ENCODE peak calls at places on chromosome 1, in five cellular contexts. One of them, this sample, is unnamed.

GRCh38 chr1:74343191-74343590 is 108.0 kb downstream of the TNNI3K start:
- DNase-seq in cardiac muscle cell: no peak
- DNase-seq in AG09309: no peak
- DNase-seq in heart right ventricle: peak; percentile 17
- DNase-seq in HCT116: no peak
- DNase-seq in this sample: no peak

GRCh38 chr1:94528826-94529225 is 12.7 kb downstream of the F3 start:
- DNase-seq in cardiac muscle cell: no peak
- DNase-seq in AG09309: no peak
- DNase-seq in heart right ventricle: no peak
- DNase-seq in HCT116: no peak
- DNase-seq in this sample: no peak

GRCh38 chr1:46203738-46204405 is 738 bp downstream of the LURAP1 start:
- DNase-seq in cardiac muscle cell: peak; percentile 33
- DNase-seq in AG09309: no peak
- DNase-seq in heart right ventricle: no peak
- DNase-seq in HCT116: no peak
- DNase-seq in this sample: no peak

GRCh38 chr1:154497026-154497806 is 4.8 kb upstream of the TDRD10 start:
- DNase-seq in cardiac muscle cell: peak; percentile 56
- DNase-seq in AG09309: no peak
- DNase-seq in heart right ventricle: peak; percentile 48
- DNase-seq in HCT116: no peak
- DNase-seq in this sample: no peak

GRCh38 chr1:234715252-234715945 is 105.4 kb upstream of the IRF2BP2 start:
- DNase-seq in cardiac muscle cell: no peak
- DNase-seq in AG09309: no peak
- DNase-seq in heart right ventricle: no peak
- DNase-seq in HCT116: no peak
- DNase-seq in this sample: no peak

GRCh38 chr1:223708001-223708359 is 4.4 kb upstream of the CAPN2 start:
- DNase-seq in cardiac muscle cell: no peak
- DNase-seq in AG09309: no peak
- DNase-seq in heart right ventricle: no peak
- DNase-seq in HCT116: peak; percentile 69
- DNase-seq in this sample: peak; percentile 67

GRCh38 chr1:155277896-155278688 is 829 bp downstream of the HCN3 start:
- DNase-seq in cardiac muscle cell: peak; percentile 87
- DNase-seq in AG09309: no peak
- DNase-seq in heart right ventricle: peak; percentile 48
- DNase-seq in HCT116: no peak
- DNase-seq in this sample: peak; percentile 78

GRCh38 chr1:46302091-46303037 is 1.1 kb downstream of the LRRC41 start:
- DNase-seq in cardiac muscle cell: peak; percentile 73
- DNase-seq in AG09309: no peak
- DNase-seq in heart right ventricle: peak; percentile 42
- DNase-seq in HCT116: no peak
- DNase-seq in this sample: peak; percentile 69

GRCh38 chr1:116168277-116169032 is 57.3 kb downstream of the MAB21L3 start:
- DNase-seq in cardiac muscle cell: peak; percentile 81
- DNase-seq in AG09309: no peak
- DNase-seq in heart right ventricle: peak; percentile 84
- DNase-seq in HCT116: no peak
- DNase-seq in this sample: peak; percentile 77

GRCh38 chr1:165364432-165365133 is 8.1 kb upstream of the LMX1A start:
- DNase-seq in cardiac muscle cell: no peak
- DNase-seq in AG09309: no peak
- DNase-seq in heart right ventricle: no peak
- DNase-seq in HCT116: peak; percentile 45
- DNase-seq in this sample: peak; percentile 27

GRCh38 chr1:66282343-66282852 is 251.6 kb upstream of the SGIP1 start:
- DNase-seq in cardiac muscle cell: no peak
- DNase-seq in AG09309: peak; percentile 79
- DNase-seq in heart right ventricle: no peak
- DNase-seq in HCT116: peak; percentile 68
- DNase-seq in this sample: peak; percentile 43

GRCh38 chr1:23868848-23869450 is 859 bp upstream of the FUCA1 start:
- DNase-seq in cardiac muscle cell: no peak
- DNase-seq in AG09309: no peak
- DNase-seq in heart right ventricle: no peak
- DNase-seq in HCT116: no peak
- DNase-seq in this sample: no peak

GRCh38 chr1:12229835-12230548 is at the start of gene VPS13D:
- DNase-seq in cardiac muscle cell: peak; percentile 94
- DNase-seq in AG09309: no peak
- DNase-seq in heart right ventricle: peak; percentile 89
- DNase-seq in HCT116: peak; percentile 53
- DNase-seq in this sample: peak; percentile 82

GRCh38 chr1:1199141-1199960 is 7.0 kb downstream of the TNFRSF18 start:
- DNase-seq in cardiac muscle cell: no peak
- DNase-seq in AG09309: no peak
- DNase-seq in heart right ventricle: peak; percentile 7
- DNase-seq in HCT116: no peak
- DNase-seq in this sample: no peak

GRCh38 chr1:150513275-150513885 is 2.2 kb upstream of the FALEC start:
- DNase-seq in cardiac muscle cell: no peak
- DNase-seq in AG09309: no peak
- DNase-seq in heart right ventricle: no peak
- DNase-seq in HCT116: no peak
- DNase-seq in this sample: no peak

GRCh38 chr1:192350351-192350750 is 33.6 kb downstream of the RGS21 start:
- DNase-seq in cardiac muscle cell: peak; percentile 8
- DNase-seq in AG09309: no peak
- DNase-seq in heart right ventricle: no peak
- DNase-seq in HCT116: no peak
- DNase-seq in this sample: no peak

GRCh38 chr1:12434174-12434573 is 183.8 kb downstream of the DHRS3 start:
- DNase-seq in cardiac muscle cell: no peak
- DNase-seq in AG09309: peak; percentile 60
- DNase-seq in heart right ventricle: no peak
- DNase-seq in HCT116: peak; percentile 51
- DNase-seq in this sample: no peak

GRCh38 chr1:53687426-53687825 is 51.5 kb downstream of the GLIS1 start:
- DNase-seq in cardiac muscle cell: no peak
- DNase-seq in AG09309: no peak
- DNase-seq in heart right ventricle: no peak
- DNase-seq in HCT116: no peak
- DNase-seq in this sample: no peak

GRCh38 chr1:53689736-53690401 is 49.1 kb downstream of the GLIS1 start:
- DNase-seq in cardiac muscle cell: no peak
- DNase-seq in AG09309: no peak
- DNase-seq in heart right ventricle: no peak
- DNase-seq in HCT116: no peak
- DNase-seq in this sample: no peak

GRCh38 chr1:53689223-53689622 is 49.7 kb downstream of the GLIS1 start:
- DNase-seq in cardiac muscle cell: no peak
- DNase-seq in AG09309: no peak
- DNase-seq in heart right ventricle: no peak
- DNase-seq in HCT116: no peak
- DNase-seq in this sample: no peak

GRCh38 chr1:53687886-53688285 is 51.1 kb downstream of the GLIS1 start:
- DNase-seq in cardiac muscle cell: no peak
- DNase-seq in AG09309: no peak
- DNase-seq in heart right ventricle: no peak
- DNase-seq in HCT116: no peak
- DNase-seq in this sample: no peak

DNA sequence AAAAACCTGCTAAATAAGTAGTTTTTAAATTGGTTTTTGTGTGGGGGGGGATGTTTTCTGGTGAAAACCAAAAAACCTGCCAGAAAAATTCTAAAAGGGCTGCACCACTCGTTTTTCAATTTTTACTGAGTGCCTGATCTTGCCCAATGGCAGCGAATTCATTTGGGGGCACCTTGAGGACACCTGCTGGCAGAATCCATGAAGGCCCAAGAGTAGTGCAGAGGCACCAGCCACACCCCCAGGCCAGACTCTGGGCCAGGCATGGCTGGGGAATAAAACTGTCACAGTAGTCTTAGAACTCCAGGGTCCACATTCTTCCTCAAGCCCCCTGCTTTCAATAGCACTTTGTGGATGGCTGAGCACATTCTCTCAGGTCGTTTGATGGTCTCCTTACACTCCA is 50.3 kb downstream of the GLIS1 start:
- DNase-seq in cardiac muscle cell: no peak
- DNase-seq in AG09309: no peak
- DNase-seq in heart right ventricle: no peak
- DNase-seq in HCT116: no peak
- DNase-seq in this sample: peak; percentile 34
- TF ChIP-seq CTCF in cardiac muscle cell: no peak
- TF ChIP-seq CTCF in AG09309: no peak
- TF ChIP-seq CTCF in heart right ventricle: no peak
- TF ChIP-seq CTCF in HCT116: peak; percentile 47
- TF ChIP-seq CTCF in this sample: peak; percentile 18

GRCh38 chr1:10032287-10032589 is 520 bp upstream of the UBE4B start:
- DNase-seq in cardiac muscle cell: no peak
- DNase-seq in AG09309: no peak
- DNase-seq in heart right ventricle: no peak
- DNase-seq in HCT116: no peak
- DNase-seq in this sample: no peak
- TF ChIP-seq CTCF in cardiac muscle cell: no peak
- TF ChIP-seq CTCF in AG09309: no peak
- TF ChIP-seq CTCF in heart right ventricle: no peak
- TF ChIP-seq CTCF in HCT116: no peak
- TF ChIP-seq CTCF in this sample: no peak

DNA sequence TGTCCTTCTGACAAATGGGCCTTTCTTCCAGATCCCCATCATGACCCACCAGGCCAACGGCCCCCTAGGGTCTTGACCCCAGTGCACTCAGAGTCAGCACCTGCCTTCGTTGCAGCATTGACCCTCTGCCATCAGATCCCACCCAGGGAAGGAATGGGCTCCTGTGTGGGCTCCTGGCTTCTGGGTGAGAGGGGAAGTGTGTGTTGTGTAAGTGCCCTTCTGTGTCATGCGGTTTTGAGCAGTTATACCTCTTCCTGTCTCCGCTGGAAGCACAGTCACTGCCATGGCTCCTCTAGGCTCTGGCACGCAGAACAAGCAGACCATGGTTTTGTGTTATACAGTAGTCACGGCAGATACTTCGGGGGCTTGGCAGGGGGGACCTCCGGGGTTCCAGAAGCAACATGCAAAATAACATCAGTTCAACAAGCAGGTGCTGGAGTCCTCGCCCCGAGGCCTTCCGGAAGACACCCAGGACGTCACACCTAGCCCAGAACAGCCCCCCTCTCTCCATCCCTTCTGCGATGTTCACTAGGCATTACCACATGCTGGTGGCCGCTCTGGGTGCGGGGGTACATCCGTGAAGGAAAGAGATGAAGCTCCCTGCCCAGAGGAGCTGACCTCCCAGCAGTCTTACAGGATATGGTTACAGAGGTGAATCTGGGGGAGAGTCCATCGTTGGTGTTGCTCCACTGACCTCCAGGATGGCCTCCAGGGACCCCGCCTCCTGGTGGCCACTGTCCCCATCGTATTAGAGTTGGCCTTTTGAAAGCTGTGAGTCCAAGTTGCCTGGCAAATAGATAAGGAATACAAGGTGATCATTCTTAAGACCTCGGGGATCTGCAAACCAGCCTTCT is 17.4 kb upstream of the KCNAB2 start:
- DNase-seq in cardiac muscle cell: no peak
- DNase-seq in AG09309: no peak
- DNase-seq in heart right ventricle: no peak
- DNase-seq in HCT116: no peak
- DNase-seq in this sample: no peak
- TF ChIP-seq CTCF in cardiac muscle cell: no peak
- TF ChIP-seq CTCF in AG09309: no peak
- TF ChIP-seq CTCF in heart right ventricle: peak; percentile 10
- TF ChIP-seq CTCF in HCT116: no peak
- TF ChIP-seq CTCF in this sample: no peak

DNA sequence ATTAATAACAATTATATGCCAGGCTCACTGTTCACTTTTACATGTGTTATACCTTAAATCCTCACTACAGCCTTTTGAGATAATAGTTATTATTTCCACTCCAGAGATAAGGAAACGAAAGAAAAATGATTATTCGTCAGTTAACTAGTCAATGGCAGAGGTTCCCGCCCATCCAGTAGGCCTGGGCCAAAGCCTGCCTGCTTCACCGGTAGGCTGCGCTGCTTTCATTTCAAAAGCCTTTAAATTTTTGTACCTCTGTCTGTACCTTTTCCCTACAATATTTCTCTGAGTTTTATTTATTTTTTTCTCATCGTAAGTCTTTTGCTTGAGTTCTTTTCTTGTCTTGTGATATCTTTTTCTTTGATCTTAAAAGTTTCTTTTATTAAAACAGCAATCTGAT is 3.6 kb downstream of the GPR52 start:
- DNase-seq in cardiac muscle cell: no peak
- DNase-seq in AG09309: no peak
- DNase-seq in heart right ventricle: no peak
- DNase-seq in HCT116: no peak
- DNase-seq in this sample: no peak
- TF ChIP-seq CTCF in cardiac muscle cell: no peak
- TF ChIP-seq CTCF in AG09309: no peak
- TF ChIP-seq CTCF in heart right ventricle: no peak
- TF ChIP-seq CTCF in HCT116: no peak
- TF ChIP-seq CTCF in this sample: no peak

GRCh38 chr1:161201828-161202712 is at the start of gene NDUFS2:
- DNase-seq in cardiac muscle cell: peak; percentile 100
- DNase-seq in AG09309: peak; percentile 98
- DNase-seq in heart right ventricle: peak; percentile 95
- DNase-seq in HCT116: peak; percentile 99
- DNase-seq in this sample: peak; percentile 96
- TF ChIP-seq CTCF in cardiac muscle cell: peak; percentile 30
- TF ChIP-seq CTCF in AG09309: no peak
- TF ChIP-seq CTCF in heart right ventricle: peak; percentile 10
- TF ChIP-seq CTCF in HCT116: no peak
- TF ChIP-seq CTCF in this sample: peak; percentile 34

GRCh38 chr1:65001238-65001792 is 35.0 kb upstream of the JAK1 start:
- DNase-seq in cardiac muscle cell: peak; percentile 20
- DNase-seq in AG09309: peak; percentile 35
- DNase-seq in heart right ventricle: peak; percentile 82
- DNase-seq in HCT116: no peak
- DNase-seq in this sample: no peak
- TF ChIP-seq CTCF in cardiac muscle cell: peak; percentile 28
- TF ChIP-seq CTCF in AG09309: peak; percentile 5
- TF ChIP-seq CTCF in heart right ventricle: no peak
- TF ChIP-seq CTCF in HCT116: no peak
- TF ChIP-seq CTCF in this sample: no peak

GRCh38 chr1:88650676-88651418 is 33.2 kb upstream of the PKN2 start:
- DNase-seq in cardiac muscle cell: no peak
- DNase-seq in AG09309: no peak
- DNase-seq in heart right ventricle: no peak
- DNase-seq in HCT116: no peak
- DNase-seq in this sample: no peak
- TF ChIP-seq CTCF in cardiac muscle cell: no peak
- TF ChIP-seq CTCF in AG09309: no peak
- TF ChIP-seq CTCF in heart right ventricle: no peak
- TF ChIP-seq CTCF in HCT116: no peak
- TF ChIP-seq CTCF in this sample: no peak

GRCh38 chr1:178512566-178513277 is at the start of gene TEX35:
- DNase-seq in cardiac muscle cell: no peak
- DNase-seq in AG09309: no peak
- DNase-seq in heart right ventricle: no peak
- DNase-seq in HCT116: no peak
- DNase-seq in this sample: no peak

GRCh38 chr1:178510155-178510554 is 2.8 kb upstream of the TEX35 start:
- DNase-seq in cardiac muscle cell: no peak
- DNase-seq in AG09309: no peak
- DNase-seq in heart right ventricle: no peak
- DNase-seq in HCT116: no peak
- DNase-seq in this sample: no peak

GRCh38 chr1:178516110-178516509 is 3.2 kb downstream of the TEX35 start:
- DNase-seq in cardiac muscle cell: no peak
- DNase-seq in AG09309: no peak
- DNase-seq in heart right ventricle: no peak
- DNase-seq in HCT116: no peak
- DNase-seq in this sample: no peak

GRCh38 chr1:178509608-178510007 is 3.3 kb upstream of the TEX35 start:
- DNase-seq in cardiac muscle cell: no peak
- DNase-seq in AG09309: no peak
- DNase-seq in heart right ventricle: no peak
- DNase-seq in HCT116: no peak
- DNase-seq in this sample: no peak

GRCh38 chr1:178513278-178513983 is 522 bp downstream of the TEX35 start:
- DNase-seq in cardiac muscle cell: peak; percentile 30
- DNase-seq in AG09309: no peak
- DNase-seq in heart right ventricle: peak; percentile 56
- DNase-seq in HCT116: no peak
- DNase-seq in this sample: no peak
- TF ChIP-seq CTCF in cardiac muscle cell: no peak
- TF ChIP-seq CTCF in AG09309: peak; percentile 6
- TF ChIP-seq CTCF in heart right ventricle: peak; percentile 10
- TF ChIP-seq CTCF in HCT116: no peak
- TF ChIP-seq CTCF in this sample: no peak

This sample was measured in Calu3.